ENCODE peak calls at places on chromosomes 6 and 20, in five cellular contexts. Z, H, B, G and Y are unnamed samples.

GRCh38 chr6:1789092-1789491 is 179.4 kb downstream of the FOXC1 start:
- DNase-seq in G (no peak), Z (no peak), H (peak), B (peak), Y (no peak)

GRCh38 chr20:5881714-5882113 is 68.6 kb downstream of the TRMT6 start:
- DNase-seq in G (no peak), H (no peak), B (no peak), Z (no peak), Y (no peak)

GRCh38 chr6:105616521-105616920 is 213.6 kb upstream of the PREP start:
- DNase-seq in Z (no peak), H (peak), B (no peak), G (no peak), Y (no peak)

GRCh38 chr20:17568972-17569471 is 853 bp upstream of the DSTN start:
- DNase-seq in H (peak), G (peak), Z (peak), B (peak), Y (peak)

GRCh38 chr6:131575834-131576478 is 2.9 kb downstream of the ARG1 start:
- DNase-seq in G (no peak), B (no peak), Z (no peak), H (no peak), Y (peak)

GRCh38 chr20:46252352-46253091 is 55.8 kb downstream of the CDH22 start:
- DNase-seq in Z (no peak), H (no peak), G (no peak), B (no peak), Y (no peak)

GRCh38 chr20:47358672-47359532 is 2.4 kb upstream of the ZMYND8 start:
- DNase-seq in Z (peak), G (peak), B (peak), H (peak), Y (peak)

GRCh38 chr6:162976141-162976540 is 248.4 kb downstream of the PACRG start:
- DNase-seq in H (no peak), G (no peak), Z (no peak), B (no peak), Y (no peak)

GRCh38 chr6:89278956-89279355 is 36.1 kb downstream of the GABRR2 start:
- DNase-seq in Z (no peak), B (no peak), G (no peak), H (no peak), Y (no peak)

GRCh38 chr20:54227241-54227640 is 19.4 kb downstream of the PFDN4 start:
- DNase-seq in H (no peak), G (no peak), Z (no peak), B (no peak), Y (no peak)

GRCh38 chr6:85241515-85241914 is 208.4 kb upstream of the NT5E start:
- DNase-seq in B (no peak), H (no peak), G (no peak), Z (no peak), Y (no peak)

GRCh38 chr6:31573239-31574105 is 1.4 kb downstream of the LTA start:
- DNase-seq in Z (no peak), H (no peak), G (no peak), B (no peak), Y (no peak)

GRCh38 chr20:36197271-36197670 is 39.0 kb upstream of the AAR2 start:
- DNase-seq in H (no peak), Z (no peak), G (peak), B (no peak), Y (no peak)

DNA sequence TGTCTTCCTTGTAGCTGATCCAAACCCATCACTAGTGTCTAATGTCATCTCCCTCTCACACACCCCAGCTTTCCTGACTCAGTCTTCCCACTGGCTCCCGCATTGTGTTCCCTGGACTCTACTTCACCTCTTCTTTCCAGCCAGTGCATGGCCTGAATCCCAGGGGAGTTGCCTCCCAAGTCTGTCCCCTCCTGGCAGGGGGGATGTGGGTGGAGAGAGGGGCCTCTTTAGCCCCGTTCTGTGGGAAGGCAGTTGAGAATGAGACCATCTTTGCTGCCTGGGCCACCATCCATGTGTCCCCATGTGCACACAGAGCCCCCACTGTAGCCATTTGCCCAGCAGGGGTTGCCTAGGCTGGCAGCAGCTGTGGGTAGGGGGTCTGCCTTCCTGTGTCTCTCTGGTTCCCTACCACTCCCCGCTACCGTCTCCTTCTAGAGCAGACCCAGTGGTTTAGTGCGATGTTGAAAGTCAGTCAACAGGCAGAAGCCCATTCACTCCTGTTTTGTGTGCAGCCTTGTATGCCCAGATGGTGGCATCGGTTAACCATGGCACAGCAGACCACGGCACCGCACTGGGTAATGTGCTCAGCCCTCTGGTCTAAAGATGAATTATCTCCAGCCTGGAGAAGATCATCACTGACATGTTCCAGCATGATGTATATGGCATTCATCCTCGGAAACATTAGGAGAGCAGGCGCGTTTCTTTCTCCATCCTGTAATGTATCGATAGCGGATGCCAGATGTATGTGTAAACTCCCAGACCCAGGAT is 178.8 kb upstream of the SNX9 start:
- DNase-seq in G (peak), B (no peak), H (no peak), Z (no peak), Y (no peak)
- TF ChIP-seq CTCF in G (peak), B (peak), H (peak), Z (no peak), Y (peak)

GRCh38 chr20:50794181-50794845 is 548 bp upstream of the BCAS4 start:
- DNase-seq in H (no peak), G (no peak), B (no peak), Z (no peak), Y (no peak)
- H3K4me3 ChIP-seq in H (peak), G (peak), B (peak), Z (peak), Y (peak)

DNA sequence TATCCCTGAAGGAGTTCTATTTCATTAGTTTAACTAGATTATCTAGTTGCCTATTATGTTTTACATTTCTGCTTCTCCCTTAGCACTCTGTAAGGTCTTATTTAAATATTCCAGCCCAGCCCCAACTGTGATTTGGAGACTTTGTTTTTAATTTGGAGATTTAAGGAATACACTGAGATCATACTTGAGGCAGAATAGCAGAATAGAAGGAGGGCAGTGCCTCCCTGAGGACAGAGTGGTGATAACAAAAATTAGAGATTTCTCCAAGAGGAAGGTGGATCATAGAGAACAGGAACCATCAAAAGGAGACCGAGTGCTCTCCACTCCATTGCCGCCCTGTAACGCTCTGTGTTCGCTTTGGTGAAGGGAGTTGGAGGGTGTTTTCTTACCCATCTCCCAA is 14.8 kb upstream of the CD164 start:
- DNase-seq in Z (no peak), B (no peak), G (no peak), H (peak), Y (peak)
- TF ChIP-seq CTCF in Z (no peak), B (peak), G (no peak), H (peak), Y (peak)

GRCh38 chr6:130262008-130262407 is 39.3 kb upstream of the SAMD3 start:
- DNase-seq in G (no peak), B (no peak), Z (no peak), H (no peak), Y (no peak)

GRCh38 chr6:130259557-130259956 is 36.8 kb upstream of the SAMD3 start:
- DNase-seq in Z (no peak), B (no peak), G (no peak), H (no peak), Y (no peak)

DNA sequence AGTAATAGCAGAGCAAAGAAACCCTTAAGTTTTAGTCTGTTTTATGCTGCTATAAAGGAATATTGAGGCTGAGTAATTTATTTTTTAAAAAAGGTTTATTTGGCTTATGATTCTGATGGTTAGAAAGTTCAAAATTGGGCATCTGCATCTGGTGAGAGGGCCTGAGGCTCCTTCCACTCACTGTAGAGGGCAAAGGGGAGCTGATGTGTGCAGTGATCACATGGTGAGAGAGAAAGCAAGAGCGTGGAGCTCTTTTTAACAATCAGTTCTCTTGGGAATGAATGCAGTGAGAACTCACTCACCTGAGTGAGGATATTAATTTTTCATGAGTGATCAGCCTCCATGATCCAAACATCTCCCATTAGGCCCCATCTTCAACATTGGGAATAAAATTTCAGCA is 36.4 kb upstream of the SAMD3 start:
- DNase-seq in G (no peak), B (no peak), H (no peak), Z (no peak), Y (no peak)
- H3K4me3 ChIP-seq in G (no peak), B (no peak), H (no peak), Z (no peak), Y (no peak)

DNA sequence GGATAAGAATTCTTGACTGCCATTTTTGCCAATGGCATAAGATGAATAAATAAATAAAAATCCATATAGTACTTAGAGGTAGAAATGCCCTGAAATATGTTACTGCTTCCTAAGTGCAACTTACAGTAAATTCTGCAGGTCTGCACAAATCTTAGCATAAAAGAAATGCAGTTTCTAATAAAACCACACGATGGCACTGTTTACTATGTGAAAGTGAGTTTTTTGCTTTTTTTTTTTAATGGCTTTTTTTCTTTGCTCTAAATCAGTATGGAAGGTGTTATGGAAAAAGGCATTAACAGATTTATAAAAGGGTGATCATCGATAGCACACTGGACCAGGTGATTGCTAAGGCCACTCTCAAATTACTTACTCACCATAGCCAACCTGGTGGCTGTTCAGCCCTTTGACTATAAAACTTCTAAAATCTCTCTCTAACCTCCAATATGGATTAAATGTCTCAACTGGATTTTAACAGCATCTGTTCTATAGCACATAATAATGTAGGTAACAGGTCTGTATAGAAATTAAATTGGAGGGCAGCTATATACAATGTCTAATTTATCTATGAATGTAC is 45.8 kb downstream of the AHI1 start:
- DNase-seq in G (no peak), Z (no peak), H (peak), B (peak), Y (peak)
- TF ChIP-seq CTCF in G (peak), Z (peak), H (peak), B (peak), Y (peak)

GRCh38 chr6:144232434-144233223 is 52.5 kb upstream of the UTRN start:
- DNase-seq in Z (no peak), B (no peak), H (no peak), G (no peak), Y (no peak)
- H3K4me3 ChIP-seq in Z (no peak), B (no peak), H (no peak), G (no peak), Y (no peak)

GRCh38 chr6:137845460-137845859 is 21.6 kb upstream of the TNFAIP3 start:
- DNase-seq in H (no peak), Z (no peak), G (no peak), B (no peak), Y (peak)
- TF ChIP-seq CTCF in H (no peak), Z (no peak), G (no peak), B (no peak), Y (peak)

GRCh38 chr6:169653691-169654090 is 48.1 kb downstream of the WDR27 start:
- DNase-seq in B (no peak), Z (no peak), G (no peak), H (no peak), Y (peak)
- H3K4me3 ChIP-seq in B (peak), Z (no peak), G (no peak), H (no peak), Y (no peak)

DNA sequence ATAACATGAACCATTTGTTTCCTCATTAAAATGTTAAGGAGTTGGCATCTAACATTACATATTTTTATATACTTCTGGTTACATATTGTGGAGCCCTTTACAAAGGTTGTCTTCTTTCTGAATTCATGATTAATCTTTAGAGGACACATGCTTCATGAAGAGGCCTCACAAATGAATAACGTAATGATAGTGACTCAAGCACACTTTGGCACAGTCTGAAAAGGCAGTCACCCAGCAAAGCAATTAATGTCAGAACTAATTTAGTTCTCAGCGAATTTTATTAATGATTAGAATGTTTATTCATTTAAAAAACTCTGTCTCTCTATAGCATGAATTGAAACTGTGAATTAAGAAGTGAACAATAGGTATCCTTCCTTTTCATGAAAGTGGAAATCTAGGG is 854.2 kb downstream of the PHF3 start:
- DNase-seq in Z (no peak), H (peak), G (no peak), B (no peak), Y (no peak)
- TF ChIP-seq CTCF in Z (no peak), H (no peak), G (no peak), B (no peak), Y (no peak)

DNA sequence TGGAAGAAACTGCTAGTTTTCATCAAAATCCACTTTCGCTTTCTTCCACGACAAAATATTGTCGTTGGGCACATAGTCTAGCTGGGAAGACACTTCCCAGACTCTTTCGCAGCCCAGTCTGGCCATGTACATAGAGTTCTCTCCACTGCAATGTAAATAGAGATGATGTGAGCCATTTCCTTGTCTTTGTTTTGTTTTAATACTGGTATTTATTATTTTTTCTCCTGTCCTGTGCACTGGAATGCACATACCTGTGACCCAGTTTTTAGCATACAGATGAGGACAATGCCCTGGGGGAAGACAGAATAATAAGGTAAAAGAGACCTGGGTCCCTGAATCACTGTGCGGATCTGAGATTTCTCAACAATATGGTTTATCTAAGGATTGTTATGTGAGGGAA is 149.5 kb upstream of the BMP5 start:
- DNase-seq in H (no peak), G (no peak), B (no peak), Z (no peak), Y (no peak)
- H3K4me3 ChIP-seq in H (no peak), G (no peak), B (no peak), Z (peak), Y (no peak)